ENCODE peak calls at places on chromosomes 7 and 10, in seven cellular contexts. Z is neural progenitor cell, F is hepatocyte, D is thoracic aorta, Y is tibial artery, O is body of pancreas, C is stomach. T is an unnamed sample.

GRCh38 chr10:57169597-57169996 is 808.5 kb upstream of the ZWINT start:
- DNase-seq in Z (no peak), F (no peak), D (no peak), Y (no peak), O (no peak), C (no peak), T (no peak)

GRCh38 chr7:84100866-84101265 is 93.7 kb downstream of the SEMA3A start:
- DNase-seq in Z (no peak), F (peak), D (no peak), Y (no peak), O (no peak), C (no peak), T (no peak)

GRCh38 chr7:18036783-18037182 is 9.1 kb upstream of the PRPS1L1 start:
- DNase-seq in Z (no peak), F (no peak), D (no peak), Y (no peak), O (no peak), C (no peak), T (no peak)

GRCh38 chr7:27899601-27900000 is 159.6 kb downstream of the TAX1BP1 start:
- DNase-seq in Z (no peak), F (no peak), D (no peak), Y (no peak), O (no peak), C (no peak), T (no peak)

GRCh38 chr7:109073543-109073942 is 503.9 kb downstream of the DNAJB9 start:
- DNase-seq in Z (no peak), F (no peak), D (no peak), Y (no peak), O (no peak), C (no peak), T (no peak)

GRCh38 chr7:101942603-101943210 is 125.3 kb downstream of the CUX1 start:
- DNase-seq in Z (no peak), F (no peak), D (no peak), Y (no peak), O (peak), C (peak), T (no peak)

GRCh38 chr10:74825033-74825370 is 1.4 kb upstream of the KAT6B start:
- DNase-seq in Z (peak), F (peak), D (no peak), Y (peak), O (peak), C (peak), T (peak)

GRCh38 chr7:98300595-98301372 is 19.3 kb downstream of the BRI3 start:
- DNase-seq in Z (no peak), F (no peak), D (no peak), Y (no peak), O (no peak), C (no peak), T (no peak)

GRCh38 chr10:122571892-122572291 is 11.3 kb downstream of the DMBT1 start:
- DNase-seq in Z (no peak), F (no peak), D (no peak), Y (no peak), O (no peak), C (no peak), T (no peak)

GRCh38 chr7:27094304-27095049 is 1.3 kb downstream of the HOXA1 start:
- DNase-seq in Z (peak), F (no peak), D (no peak), Y (no peak), O (no peak), C (no peak), T (no peak)

GRCh38 chr10:124125305-124126116 is 32.1 kb upstream of the CHST15 start:
- DNase-seq in Z (peak), F (peak), D (no peak), Y (no peak), O (no peak), C (no peak), T (peak)

GRCh38 chr10:77189056-77189455 is 448.6 kb downstream of the KCNMA1 start:
- DNase-seq in Z (no peak), F (no peak), D (no peak), Y (no peak), O (no peak), C (no peak), T (no peak)

GRCh38 chr10:79413196-79413595 is 32.2 kb downstream of the ZCCHC24 start:
- DNase-seq in Z (no peak), F (no peak), D (no peak), Y (no peak), O (no peak), C (no peak), T (peak)

GRCh38 chr7:152710134-152710404 is 34.1 kb upstream of the XRCC2 start:
- DNase-seq in Z (no peak), F (no peak), D (no peak), Y (no peak), O (no peak), C (no peak), T (no peak)

GRCh38 chr10:110617455-110618162 is 26.5 kb upstream of the RBM20 start:
- DNase-seq in Z (peak), F (no peak), D (no peak), Y (no peak), O (no peak), C (no peak), T (no peak)

GRCh38 chr7:24172859-24173258 is 111.1 kb upstream of the NPY start:
- DNase-seq in Z (no peak), F (no peak), D (no peak), Y (no peak), O (peak), C (no peak), T (no peak)

GRCh38 chr7:115183431-115184057 is 261.6 kb downstream of the MDFIC start:
- DNase-seq in Z (no peak), F (no peak), D (no peak), Y (no peak), O (no peak), C (no peak), T (no peak)

GRCh38 chr10:126041804-126042231 is 145.5 kb downstream of the FANK1 start:
- DNase-seq in Z (peak), F (peak), D (peak), Y (peak), O (peak), C (peak), T (peak)

GRCh38 chr10:10873915-10874314 is 143.8 kb upstream of the CELF2 start:
- DNase-seq in Z (no peak), F (no peak), D (no peak), Y (no peak), O (no peak), C (no peak), T (no peak)

GRCh38 chr10:132421377-132422168 is 24.6 kb downstream of the PWWP2B start:
- DNase-seq in Z (peak), F (peak), D (peak), Y (peak), O (peak), C (peak), T (no peak)

GRCh38 chr7:131602994-131603372 is 46.6 kb upstream of the PODXL start:
- DNase-seq in Z (no peak), F (no peak), D (no peak), Y (no peak), O (no peak), C (no peak), T (no peak)

GRCh38 chr10:12346707-12347106 is 2.6 kb upstream of the CAMK1D start:
- DNase-seq in Z (no peak), F (no peak), D (no peak), Y (no peak), O (peak), C (no peak), T (no peak)

GRCh38 chr7:74569501-74570075 is 87.9 kb upstream of the GTF2I start:
- DNase-seq in Z (no peak), F (no peak), D (no peak), Y (no peak), O (no peak), C (no peak), T (no peak)

GRCh38 chr10:8049874-8050560 is 4.5 kb upstream of the GATA3 start:
- DNase-seq in Z (peak), F (peak), D (no peak), Y (no peak), O (no peak), C (no peak), T (no peak)

GRCh38 chr7:95550546-95550945 is 45.8 kb downstream of the PDK4 start:
- DNase-seq in Z (no peak), F (no peak), D (no peak), Y (no peak), O (peak), C (no peak), T (no peak)

DNA sequence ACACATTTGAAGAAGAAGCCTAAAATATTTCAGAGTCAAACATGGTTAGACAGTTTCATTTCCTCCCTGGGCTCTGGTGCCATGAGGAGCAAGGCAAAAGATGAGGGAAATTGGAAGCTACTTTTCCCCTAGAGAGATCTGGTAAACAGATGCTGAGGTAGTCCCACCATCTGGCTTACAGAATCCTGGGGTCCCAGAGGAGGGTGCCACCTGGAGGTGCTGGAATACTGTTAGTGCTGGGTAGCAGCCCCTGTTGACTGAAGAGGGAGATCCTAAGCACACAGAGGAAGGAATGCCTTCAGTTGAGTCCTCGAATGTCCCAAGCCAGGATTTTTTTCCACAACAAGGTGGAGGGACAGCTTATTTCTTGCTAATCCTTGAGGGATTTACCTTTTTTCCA is 160.1 kb downstream of the FZD1 start:
- DNase-seq in Z (peak), F (no peak), D (no peak), Y (no peak), O (no peak), C (no peak), T (no peak)
- TF ChIP-seq CTCF in Z (peak), F (no peak), D (no peak), Y (no peak), O (no peak), C (no peak), T (no peak)

DNA sequence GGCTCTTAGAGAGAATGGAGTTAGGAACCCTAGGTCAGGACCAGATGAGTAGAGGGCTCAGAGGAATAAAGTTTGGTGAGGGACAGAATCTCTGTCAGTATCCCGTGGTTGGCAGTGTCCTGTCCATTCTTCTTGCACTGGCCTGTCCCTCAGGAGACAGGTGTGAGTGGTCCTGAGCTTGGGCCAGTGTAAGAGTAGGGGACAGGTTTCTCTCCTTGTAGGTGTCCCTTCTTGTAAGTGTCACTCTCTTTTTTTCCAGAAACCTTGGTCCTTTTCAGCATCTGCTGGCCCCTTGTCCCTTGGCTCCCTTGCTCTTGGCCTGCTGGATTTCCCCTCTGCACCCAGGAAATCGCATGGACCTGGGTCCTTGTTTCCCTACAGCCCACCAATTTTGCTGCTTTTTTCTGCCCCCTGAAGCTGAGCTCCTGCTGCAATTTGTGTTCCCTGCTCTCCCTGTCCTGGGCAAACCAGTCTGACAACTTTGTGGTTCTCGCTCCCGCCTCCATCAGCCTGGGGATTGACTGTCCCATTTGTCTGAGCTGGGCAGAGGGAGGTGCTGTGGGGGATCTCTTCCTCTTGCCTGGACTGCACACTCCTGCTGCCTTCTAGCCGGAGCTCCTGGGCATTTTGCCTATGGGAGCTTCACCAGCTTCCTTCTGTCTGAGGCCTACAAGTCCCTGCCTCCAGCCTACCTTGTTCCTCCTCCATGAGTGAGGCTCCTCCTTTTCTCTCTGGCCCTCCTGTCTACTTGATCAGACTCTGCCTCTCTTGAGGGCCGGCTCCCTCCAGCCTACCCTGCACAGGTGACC is 6.5 kb downstream of the TSPAN14 start:
- DNase-seq in Z (peak), F (peak), D (no peak), Y (no peak), O (peak), C (peak), T (peak)
- H3K4me3 ChIP-seq in Z (no peak), F (no peak), D (no peak), Y (no peak), O (no peak), C (no peak), T (no peak)

GRCh38 chr7:140661124-140661523 is 11.6 kb upstream of the ADCK2 start:
- DNase-seq in Z (no peak), F (no peak), D (no peak), Y (no peak), O (peak), C (no peak), T (no peak)
- TF ChIP-seq CTCF in Z (peak), F (peak), D (no peak), Y (no peak), O (peak), C (no peak), T (no peak)

DNA sequence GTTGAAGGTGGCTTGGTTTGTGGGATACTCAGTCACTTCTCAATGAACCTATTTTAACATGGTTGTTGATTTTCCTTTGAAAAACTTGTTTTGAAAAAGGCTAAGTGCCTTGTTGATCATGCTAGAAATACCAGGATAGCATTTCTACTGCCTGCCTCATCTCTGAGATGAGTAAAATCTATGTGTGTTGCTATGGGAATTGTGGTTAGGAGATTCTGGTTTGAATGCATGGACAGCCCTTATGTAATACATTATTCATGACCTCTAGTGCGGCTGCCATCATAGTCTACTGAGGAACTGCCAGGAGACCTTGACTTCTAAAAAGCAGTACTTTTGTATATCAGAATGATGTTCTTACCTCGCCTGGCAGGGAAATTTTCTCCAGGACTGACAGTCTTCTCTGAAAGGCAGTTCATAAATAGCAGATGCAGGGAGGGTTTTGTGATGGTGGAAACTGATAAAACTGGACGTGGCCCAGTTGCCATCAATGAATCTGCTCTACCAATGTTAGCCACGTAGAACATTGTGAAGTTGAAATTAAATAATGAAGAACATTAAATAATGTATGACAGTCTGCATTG is 248.5 kb downstream of the NSUN6 start:
- DNase-seq in Z (no peak), F (no peak), D (no peak), Y (no peak), O (no peak), C (no peak), T (no peak)
- H3K4me3 ChIP-seq in Z (no peak), F (no peak), D (no peak), Y (no peak), O (no peak), C (no peak), T (no peak)